ENCODE peak calls at places on chromosomes 4 and X, in six cellular contexts. One of them, this sample, is unnamed.
A peak's percentile ranks its signal among the peaks of the same experiment; 100 is the strongest.

GRCh38 chrX:41064028-41064427 is 21.2 kb upstream of the USP9X start:
- DNase-seq in naive thymus-derived CD4-positive, alpha-beta T cell: no peak
- DNase-seq in endothelial cell: no peak
- DNase-seq in cardiac muscle cell: no peak
- DNase-seq in stimulated activated CD8-positive, alpha-beta memory T cell treated with anti-CD3 and anti-CD28 coated beads, Interleukin-15, amount 100 ng/mL, for 24 hours: no peak
- DNase-seq in caudate nucleus: no peak
- DNase-seq in this sample: no peak

GRCh38 chrX:31367816-31368215 is 296.0 kb upstream of the FTHL17 start:
- DNase-seq in naive thymus-derived CD4-positive, alpha-beta T cell: no peak
- DNase-seq in endothelial cell: no peak
- DNase-seq in cardiac muscle cell: no peak
- DNase-seq in stimulated activated CD8-positive, alpha-beta memory T cell treated with anti-CD3 and anti-CD28 coated beads, Interleukin-15, amount 100 ng/mL, for 24 hours: no peak
- DNase-seq in caudate nucleus: no peak
- DNase-seq in this sample: no peak

GRCh38 chrX:33062016-33062415 is 149.3 kb downstream of the DMD start:
- DNase-seq in naive thymus-derived CD4-positive, alpha-beta T cell: no peak
- DNase-seq in endothelial cell: no peak
- DNase-seq in cardiac muscle cell: no peak
- DNase-seq in stimulated activated CD8-positive, alpha-beta memory T cell treated with anti-CD3 and anti-CD28 coated beads, Interleukin-15, amount 100 ng/mL, for 24 hours: no peak
- DNase-seq in caudate nucleus: no peak
- DNase-seq in this sample: no peak

GRCh38 chr4:74623041-74623440 is 171.3 kb downstream of the BTC start:
- DNase-seq in naive thymus-derived CD4-positive, alpha-beta T cell: peak; percentile 43
- DNase-seq in endothelial cell: peak; percentile 18
- DNase-seq in cardiac muscle cell: peak; percentile 34
- DNase-seq in stimulated activated CD8-positive, alpha-beta memory T cell treated with anti-CD3 and anti-CD28 coated beads, Interleukin-15, amount 100 ng/mL, for 24 hours: no peak
- DNase-seq in caudate nucleus: no peak
- DNase-seq in this sample: no peak

GRCh38 chr4:5409980-5410618 is 298.3 kb downstream of the EVC2 start:
- DNase-seq in naive thymus-derived CD4-positive, alpha-beta T cell: no peak
- DNase-seq in endothelial cell: no peak
- DNase-seq in cardiac muscle cell: peak; percentile 2
- DNase-seq in stimulated activated CD8-positive, alpha-beta memory T cell treated with anti-CD3 and anti-CD28 coated beads, Interleukin-15, amount 100 ng/mL, for 24 hours: no peak
- DNase-seq in caudate nucleus: no peak
- DNase-seq in this sample: no peak

GRCh38 chr4:105712766-105713165 is 4.2 kb downstream of the GSTCD start:
- DNase-seq in naive thymus-derived CD4-positive, alpha-beta T cell: no peak
- DNase-seq in endothelial cell: no peak
- DNase-seq in cardiac muscle cell: no peak
- DNase-seq in stimulated activated CD8-positive, alpha-beta memory T cell treated with anti-CD3 and anti-CD28 coated beads, Interleukin-15, amount 100 ng/mL, for 24 hours: no peak
- DNase-seq in caudate nucleus: no peak
- DNase-seq in this sample: no peak

GRCh38 chr4:83855044-83855443 is 319.1 kb downstream of the GPAT3 start:
- DNase-seq in naive thymus-derived CD4-positive, alpha-beta T cell: no peak
- DNase-seq in endothelial cell: no peak
- DNase-seq in cardiac muscle cell: no peak
- DNase-seq in stimulated activated CD8-positive, alpha-beta memory T cell treated with anti-CD3 and anti-CD28 coated beads, Interleukin-15, amount 100 ng/mL, for 24 hours: no peak
- DNase-seq in caudate nucleus: no peak
- DNase-seq in this sample: no peak

GRCh38 chr4:86788826-86789225 is 60.4 kb downstream of the SLC10A6 start:
- DNase-seq in naive thymus-derived CD4-positive, alpha-beta T cell: no peak
- DNase-seq in endothelial cell: no peak
- DNase-seq in cardiac muscle cell: no peak
- DNase-seq in stimulated activated CD8-positive, alpha-beta memory T cell treated with anti-CD3 and anti-CD28 coated beads, Interleukin-15, amount 100 ng/mL, for 24 hours: no peak
- DNase-seq in caudate nucleus: no peak
- DNase-seq in this sample: no peak

GRCh38 chrX:104987063-104987462 is 233.4 kb downstream of the TEX13A start:
- DNase-seq in naive thymus-derived CD4-positive, alpha-beta T cell: no peak
- DNase-seq in endothelial cell: no peak
- DNase-seq in cardiac muscle cell: no peak
- DNase-seq in stimulated activated CD8-positive, alpha-beta memory T cell treated with anti-CD3 and anti-CD28 coated beads, Interleukin-15, amount 100 ng/mL, for 24 hours: no peak
- DNase-seq in caudate nucleus: no peak
- DNase-seq in this sample: no peak

GRCh38 chr4:167177925-167178324 is 56.4 kb downstream of the SPOCK3 start:
- DNase-seq in naive thymus-derived CD4-positive, alpha-beta T cell: no peak
- DNase-seq in endothelial cell: no peak
- DNase-seq in cardiac muscle cell: peak; percentile 23
- DNase-seq in stimulated activated CD8-positive, alpha-beta memory T cell treated with anti-CD3 and anti-CD28 coated beads, Interleukin-15, amount 100 ng/mL, for 24 hours: no peak
- DNase-seq in caudate nucleus: no peak
- DNase-seq in this sample: no peak

GRCh38 chr4:176001171-176002006 is 64.3 kb upstream of the WDR17 start:
- DNase-seq in naive thymus-derived CD4-positive, alpha-beta T cell: no peak
- DNase-seq in endothelial cell: peak; percentile 57
- DNase-seq in cardiac muscle cell: peak; percentile 68
- DNase-seq in stimulated activated CD8-positive, alpha-beta memory T cell treated with anti-CD3 and anti-CD28 coated beads, Interleukin-15, amount 100 ng/mL, for 24 hours: no peak
- DNase-seq in caudate nucleus: no peak
- DNase-seq in this sample: no peak

GRCh38 chrX:56812515-56813105 is 83.6 kb downstream of the NBDY start:
- DNase-seq in naive thymus-derived CD4-positive, alpha-beta T cell: peak; percentile 68
- DNase-seq in endothelial cell: no peak
- DNase-seq in cardiac muscle cell: no peak
- DNase-seq in stimulated activated CD8-positive, alpha-beta memory T cell treated with anti-CD3 and anti-CD28 coated beads, Interleukin-15, amount 100 ng/mL, for 24 hours: no peak
- DNase-seq in caudate nucleus: no peak
- DNase-seq in this sample: no peak

GRCh38 chr4:173231916-173232315 is 63.3 kb downstream of the GALNT7 start:
- DNase-seq in naive thymus-derived CD4-positive, alpha-beta T cell: no peak
- DNase-seq in endothelial cell: no peak
- DNase-seq in cardiac muscle cell: no peak
- DNase-seq in stimulated activated CD8-positive, alpha-beta memory T cell treated with anti-CD3 and anti-CD28 coated beads, Interleukin-15, amount 100 ng/mL, for 24 hours: no peak
- DNase-seq in caudate nucleus: no peak
- DNase-seq in this sample: no peak

GRCh38 chr4:145939856-145940255 is 1.2 kb upstream of the ZNF827 start:
- DNase-seq in naive thymus-derived CD4-positive, alpha-beta T cell: no peak
- DNase-seq in endothelial cell: no peak
- DNase-seq in cardiac muscle cell: no peak
- DNase-seq in stimulated activated CD8-positive, alpha-beta memory T cell treated with anti-CD3 and anti-CD28 coated beads, Interleukin-15, amount 100 ng/mL, for 24 hours: no peak
- DNase-seq in caudate nucleus: no peak
- DNase-seq in this sample: no peak

GRCh38 chr4:68865178-68865638 is 49.4 kb downstream of the UGT2B10 start:
- DNase-seq in naive thymus-derived CD4-positive, alpha-beta T cell: no peak
- DNase-seq in endothelial cell: no peak
- DNase-seq in cardiac muscle cell: no peak
- DNase-seq in stimulated activated CD8-positive, alpha-beta memory T cell treated with anti-CD3 and anti-CD28 coated beads, Interleukin-15, amount 100 ng/mL, for 24 hours: no peak
- DNase-seq in caudate nucleus: no peak
- DNase-seq in this sample: no peak

GRCh38 chrX:20271730-20272129 is 5.0 kb upstream of the RPS6KA3 start:
- DNase-seq in naive thymus-derived CD4-positive, alpha-beta T cell: no peak
- DNase-seq in endothelial cell: no peak
- DNase-seq in cardiac muscle cell: no peak
- DNase-seq in stimulated activated CD8-positive, alpha-beta memory T cell treated with anti-CD3 and anti-CD28 coated beads, Interleukin-15, amount 100 ng/mL, for 24 hours: no peak
- DNase-seq in caudate nucleus: no peak
- DNase-seq in this sample: no peak

GRCh38 chr4:147480891-147481576 is at the start of gene EDNRA:
- DNase-seq in naive thymus-derived CD4-positive, alpha-beta T cell: no peak
- DNase-seq in endothelial cell: peak; percentile 51
- DNase-seq in cardiac muscle cell: peak; percentile 63
- DNase-seq in stimulated activated CD8-positive, alpha-beta memory T cell treated with anti-CD3 and anti-CD28 coated beads, Interleukin-15, amount 100 ng/mL, for 24 hours: no peak
- DNase-seq in caudate nucleus: no peak
- DNase-seq in this sample: no peak

GRCh38 chrX:110021180-110022022 is 18.5 kb downstream of the TMEM164 start:
- DNase-seq in naive thymus-derived CD4-positive, alpha-beta T cell: no peak
- DNase-seq in endothelial cell: no peak
- DNase-seq in cardiac muscle cell: no peak
- DNase-seq in stimulated activated CD8-positive, alpha-beta memory T cell treated with anti-CD3 and anti-CD28 coated beads, Interleukin-15, amount 100 ng/mL, for 24 hours: no peak
- DNase-seq in caudate nucleus: no peak
- DNase-seq in this sample: no peak

GRCh38 chr4:47195706-47196105 is 164.3 kb downstream of the GABRB1 start:
- DNase-seq in naive thymus-derived CD4-positive, alpha-beta T cell: no peak
- DNase-seq in endothelial cell: no peak
- DNase-seq in cardiac muscle cell: no peak
- DNase-seq in stimulated activated CD8-positive, alpha-beta memory T cell treated with anti-CD3 and anti-CD28 coated beads, Interleukin-15, amount 100 ng/mL, for 24 hours: no peak
- DNase-seq in caudate nucleus: no peak
- DNase-seq in this sample: no peak

GRCh38 chr4:182175788-182176519 is 67.2 kb upstream of the TENM3 start:
- DNase-seq in naive thymus-derived CD4-positive, alpha-beta T cell: no peak
- DNase-seq in endothelial cell: no peak
- DNase-seq in cardiac muscle cell: no peak
- DNase-seq in stimulated activated CD8-positive, alpha-beta memory T cell treated with anti-CD3 and anti-CD28 coated beads, Interleukin-15, amount 100 ng/mL, for 24 hours: no peak
- DNase-seq in caudate nucleus: no peak
- DNase-seq in this sample: no peak

GRCh38 chr4:20122198-20122988 is 129.3 kb upstream of the SLIT2 start:
- DNase-seq in naive thymus-derived CD4-positive, alpha-beta T cell: no peak
- DNase-seq in endothelial cell: no peak
- DNase-seq in cardiac muscle cell: no peak
- DNase-seq in stimulated activated CD8-positive, alpha-beta memory T cell treated with anti-CD3 and anti-CD28 coated beads, Interleukin-15, amount 100 ng/mL, for 24 hours: no peak
- DNase-seq in caudate nucleus: no peak
- DNase-seq in this sample: no peak

GRCh38 chr4:86935499-86935832 is 655 bp downstream of the AFF1 start:
- DNase-seq in naive thymus-derived CD4-positive, alpha-beta T cell: no peak
- DNase-seq in endothelial cell: no peak
- DNase-seq in cardiac muscle cell: peak; percentile 47
- DNase-seq in stimulated activated CD8-positive, alpha-beta memory T cell treated with anti-CD3 and anti-CD28 coated beads, Interleukin-15, amount 100 ng/mL, for 24 hours: peak; percentile 9
- DNase-seq in caudate nucleus: no peak
- DNase-seq in this sample: no peak

GRCh38 chr4:77104405-77105292 is 28.9 kb upstream of the CCNI start:
- DNase-seq in naive thymus-derived CD4-positive, alpha-beta T cell: no peak
- DNase-seq in endothelial cell: no peak
- DNase-seq in cardiac muscle cell: peak; percentile 42
- DNase-seq in stimulated activated CD8-positive, alpha-beta memory T cell treated with anti-CD3 and anti-CD28 coated beads, Interleukin-15, amount 100 ng/mL, for 24 hours: no peak
- DNase-seq in caudate nucleus: no peak
- DNase-seq in this sample: no peak

GRCh38 chrX:47828984-47829383 is 7.7 kb upstream of the ZNF81 start:
- DNase-seq in naive thymus-derived CD4-positive, alpha-beta T cell: no peak
- DNase-seq in endothelial cell: no peak
- DNase-seq in cardiac muscle cell: no peak
- DNase-seq in stimulated activated CD8-positive, alpha-beta memory T cell treated with anti-CD3 and anti-CD28 coated beads, Interleukin-15, amount 100 ng/mL, for 24 hours: no peak
- DNase-seq in caudate nucleus: no peak
- DNase-seq in this sample: no peak

GRCh38 chr4:5887361-5888221 is 5.3 kb downstream of the CRMP1 start:
- DNase-seq in naive thymus-derived CD4-positive, alpha-beta T cell: no peak
- DNase-seq in endothelial cell: peak; percentile 44
- DNase-seq in cardiac muscle cell: no peak
- DNase-seq in stimulated activated CD8-positive, alpha-beta memory T cell treated with anti-CD3 and anti-CD28 coated beads, Interleukin-15, amount 100 ng/mL, for 24 hours: no peak
- DNase-seq in caudate nucleus: no peak
- DNase-seq in this sample: no peak

GRCh38 chr4:67106846-67107467 is 438.3 kb downstream of the CENPC start:
- DNase-seq in naive thymus-derived CD4-positive, alpha-beta T cell: no peak
- DNase-seq in endothelial cell: no peak
- DNase-seq in cardiac muscle cell: no peak
- DNase-seq in stimulated activated CD8-positive, alpha-beta memory T cell treated with anti-CD3 and anti-CD28 coated beads, Interleukin-15, amount 100 ng/mL, for 24 hours: no peak
- DNase-seq in caudate nucleus: no peak
- DNase-seq in this sample: no peak

GRCh38 chrX:71652405-71652804 is 14.9 kb upstream of the LOC101059915 start:
- DNase-seq in naive thymus-derived CD4-positive, alpha-beta T cell: peak; percentile 48
- DNase-seq in endothelial cell: peak; percentile 54
- DNase-seq in cardiac muscle cell: peak; percentile 55
- DNase-seq in stimulated activated CD8-positive, alpha-beta memory T cell treated with anti-CD3 and anti-CD28 coated beads, Interleukin-15, amount 100 ng/mL, for 24 hours: no peak
- DNase-seq in caudate nucleus: no peak
- DNase-seq in this sample: no peak

GRCh38 chrX:145910017-145910416 is 92.4 kb downstream of the SLITRK2 start:
- DNase-seq in naive thymus-derived CD4-positive, alpha-beta T cell: no peak
- DNase-seq in endothelial cell: no peak
- DNase-seq in cardiac muscle cell: no peak
- DNase-seq in stimulated activated CD8-positive, alpha-beta memory T cell treated with anti-CD3 and anti-CD28 coated beads, Interleukin-15, amount 100 ng/mL, for 24 hours: no peak
- DNase-seq in caudate nucleus: no peak
- DNase-seq in this sample: no peak